ENCODE peak calls at places on chromosomes 4 and X, in ten cellular contexts. N is CD8-positive, alpha-beta T cell; W is psoas muscle; Y is left ventricle myocardium inferior; O is fibroblast of pulmonary artery; I is AG09309; H is uterus; K is bronchial epithelial cell; R is AG04450; D is tibial artery. X is an unnamed sample.
A peak's percentile ranks its signal among the peaks of the same experiment; 100 is the strongest.

GRCh38 chr4:122806981-122807679 is 19.5 kb upstream of the FGF2 start:
- DNase-seq in N (no peak), W (no peak), Y (no peak), O (peak; percentile 34), I (no peak), H (no peak), K (no peak), R (no peak), D (no peak), X (no peak)

GRCh38 chrX:152601848-152602616 is 35.7 kb upstream of the GABRQ start:
- DNase-seq in N (no peak), W (no peak), Y (no peak), O (no peak), I (no peak), H (no peak), K (peak; percentile 10), R (no peak), D (no peak), X (no peak)

GRCh38 chrX:40300286-40300890 is 202.6 kb upstream of the BCOR start:
- DNase-seq in N (no peak), W (no peak), Y (no peak), O (no peak), I (no peak), H (no peak), K (no peak), R (no peak), D (no peak), X (no peak)

GRCh38 chrX:27918799-27919198 is 62.5 kb downstream of the DCAF8L1 start:
- DNase-seq in N (no peak), W (no peak), Y (no peak), O (peak; percentile 33), I (no peak), H (no peak), K (peak; percentile 23), R (no peak), D (no peak), X (no peak)

GRCh38 chr4:82905205-82905604 is 4.7 kb downstream of the THAP9 start:
- DNase-seq in N (peak; percentile 16), W (no peak), Y (no peak), O (peak; percentile 33), I (no peak), H (no peak), K (peak; percentile 82), R (no peak), D (no peak), X (no peak)

GRCh38 chrX:72011734-72012133 is 101.1 kb downstream of the NHSL2 start:
- DNase-seq in N (no peak), W (no peak), Y (no peak), O (no peak), I (no peak), H (no peak), K (no peak), R (no peak), D (no peak), X (no peak)

GRCh38 chr4:15653864-15654391 is 1.2 kb downstream of the FBXL5 start:
- DNase-seq in N (no peak), W (no peak), Y (no peak), O (peak; percentile 71), I (peak; percentile 13), H (no peak), K (no peak), R (no peak), D (no peak), X (no peak)

GRCh38 chr4:8646296-8647093 is 53.9 kb downstream of the CPZ start:
- DNase-seq in N (peak; percentile 5), W (no peak), Y (no peak), O (no peak), I (no peak), H (no peak), K (no peak), R (no peak), D (no peak), X (no peak)

GRCh38 chr4:182143822-182144620 is 99.2 kb upstream of the TENM3 start:
- DNase-seq in N (no peak), W (no peak), Y (no peak), O (peak; percentile 50), I (peak; percentile 45), H (peak; percentile 57), K (no peak), R (peak; percentile 50), D (no peak), X (no peak)

GRCh38 chr4:17492058-17492741 is 19.7 kb downstream of the QDPR start:
- DNase-seq in N (no peak), W (no peak), Y (no peak), O (no peak), I (no peak), H (no peak), K (no peak), R (no peak), D (no peak), X (no peak)

DNA sequence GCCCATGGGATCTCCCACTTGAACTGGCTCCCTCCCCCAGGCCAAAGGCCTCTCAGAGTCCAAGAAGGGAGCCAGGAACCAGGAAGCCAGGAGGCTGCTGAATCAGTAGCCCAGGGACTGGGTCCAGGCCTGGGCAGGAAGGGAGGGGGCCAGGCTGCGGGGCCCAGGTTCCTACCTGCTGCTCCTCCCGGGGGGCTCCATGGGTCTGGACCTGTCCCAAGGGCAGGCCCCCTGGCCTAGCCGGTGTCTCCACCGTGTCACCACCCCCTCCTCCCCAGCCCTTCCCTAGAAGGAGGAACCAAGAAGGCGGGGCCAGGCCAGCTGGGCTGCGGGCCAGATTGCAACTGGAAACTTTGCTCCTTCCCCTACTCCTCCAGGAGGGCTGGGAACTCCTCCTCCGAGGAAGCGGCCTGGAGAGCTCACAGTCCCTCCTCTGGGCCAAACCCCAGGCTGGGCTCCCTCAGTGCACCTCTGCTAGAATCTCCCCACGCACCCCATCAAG is at the start of gene IQSEC2:
- DNase-seq in N (no peak), W (peak; percentile 93), Y (peak; percentile 85), O (peak; percentile 77), I (no peak), H (peak; percentile 92), K (peak; percentile 65), R (peak; percentile 29), D (peak; percentile 80), X (peak; percentile 17)
- H3K4me3 ChIP-seq in N (no peak within 1 kb of the TSS), W (peak within 1 kb of the TSS; percentile 63), Y (peak within 1 kb of the TSS; percentile 65), O (peak within 1 kb of the TSS; percentile 43), I (peak within 1 kb of the TSS; percentile 56), H (peak within 1 kb of the TSS; percentile 28), K (peak within 1 kb of the TSS; percentile 45), R (peak within 1 kb of the TSS; percentile 57), D (peak within 1 kb of the TSS; percentile 57), X (peak within 1 kb of the TSS; percentile 40)

GRCh38 chr4:38869511-38869910 is 1.9 kb downstream of the FAM114A1 start:
- DNase-seq in N (no peak), W (no peak), Y (no peak), O (peak; percentile 34), I (no peak), H (no peak), K (no peak), R (no peak), D (no peak), X (no peak)
- H3K4me3 ChIP-seq in N (no peak overlapping the region), W (peak overlapping the region; percentile 89), Y (peak overlapping the region; percentile 88), O (peak overlapping the region; percentile 87), I (peak overlapping the region; percentile 94), H (no peak overlapping the region), K (no peak overlapping the region), R (peak overlapping the region; percentile 97), D (peak overlapping the region; percentile 97), X (no peak overlapping the region)

GRCh38 chr4:53705972-53706371 is 114.7 kb upstream of the LNX1 start:
- DNase-seq in N (no peak), W (no peak), Y (no peak), O (no peak), I (no peak), H (no peak), K (no peak), R (no peak), D (no peak), X (no peak)
- H3K4me3 ChIP-seq in N (no peak overlapping the region), W (no peak overlapping the region), Y (no peak overlapping the region), O (no peak overlapping the region), I (no peak overlapping the region), H (no peak overlapping the region), K (no peak overlapping the region), R (no peak overlapping the region), D (no peak overlapping the region), X (no peak overlapping the region)

GRCh38 chr4:143019351-143019750 is 165.4 kb upstream of the USP38 start:
- DNase-seq in N (no peak), W (no peak), Y (no peak), O (no peak), I (no peak), H (no peak), K (no peak), R (no peak), D (no peak), X (no peak)

GRCh38 chr4:143021384-143021783 is 163.3 kb upstream of the USP38 start:
- DNase-seq in N (no peak), W (no peak), Y (no peak), O (no peak), I (no peak), H (no peak), K (no peak), R (no peak), D (no peak), X (no peak)

GRCh38 chr4:143016171-143016570 is 168.5 kb upstream of the USP38 start:
- DNase-seq in N (no peak), W (no peak), Y (no peak), O (no peak), I (no peak), H (no peak), K (peak; percentile 83), R (no peak), D (no peak), X (no peak)

DNA sequence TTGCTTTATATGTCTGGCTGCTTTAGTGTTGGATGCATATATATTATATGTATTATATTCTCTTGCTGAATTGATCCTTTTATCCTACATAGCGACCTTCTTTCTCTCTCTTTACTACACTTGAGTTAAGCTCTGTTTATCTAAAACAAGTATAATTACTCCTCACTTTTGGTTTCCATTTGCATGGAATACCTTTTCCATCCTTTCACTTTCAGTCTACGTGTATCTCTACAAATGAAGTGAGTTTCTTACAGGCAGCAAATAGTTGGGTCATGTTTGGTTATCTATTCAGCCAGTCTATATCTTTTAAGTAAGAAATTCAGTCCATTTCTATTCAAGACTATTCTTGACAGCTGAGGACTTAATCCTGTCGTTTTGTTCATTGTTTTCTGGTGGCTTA is 167.5 kb upstream of the USP38 start:
- DNase-seq in N (no peak), W (no peak), Y (no peak), O (no peak), I (no peak), H (no peak), K (no peak), R (no peak), D (no peak), X (no peak)
- H3K4me3 ChIP-seq in N (no peak overlapping the region), W (no peak overlapping the region), Y (no peak overlapping the region), O (no peak overlapping the region), I (no peak overlapping the region), H (no peak overlapping the region), K (no peak overlapping the region), R (no peak overlapping the region), D (no peak overlapping the region), X (no peak overlapping the region)

GRCh38 chr4:73679836-73680235 is 59.6 kb upstream of the RASSF6 start:
- DNase-seq in N (no peak), W (no peak), Y (no peak), O (peak; percentile 75), I (peak; percentile 64), H (no peak), K (peak; percentile 77), R (no peak), D (no peak), X (no peak)
- H3K4me3 ChIP-seq in N (no peak overlapping the region), W (no peak overlapping the region), Y (no peak overlapping the region), O (no peak overlapping the region), I (no peak overlapping the region), H (no peak overlapping the region), K (no peak overlapping the region), R (no peak overlapping the region), D (no peak overlapping the region), X (no peak overlapping the region)

X was measured in keratinocyte.